ENCODE peak calls at places on chromosome 2, in seven cellular contexts. Q is lower leg skin, W is SK-N-SH, H is HepG2, C is fibroblast of villous mesenchyme, P is PC-3, D is pancreas. F is an unnamed sample.

GRCh38 chr2:58057890-58058590 is 11.4 kb downstream of the VRK2 start:
- DNase-seq in W (no peak), P (no peak), C (no peak), D (no peak), Q (no peak), H (no peak), F (no peak)

GRCh38 chr2:65064728-65065552 is 8.7 kb downstream of the CEP68 start:
- DNase-seq in D (peak; percentile 58), C (peak; percentile 82), Q (peak; percentile 90), H (peak; percentile 36), P (peak; percentile 84), W (no peak), F (no peak)

GRCh38 chr2:28566441-28567075 is 70.7 kb downstream of the PLB1 start:
- DNase-seq in H (peak; percentile 65), W (peak; percentile 98), P (peak; percentile 87), C (peak; percentile 79), Q (peak; percentile 97), D (peak; percentile 77), F (peak; percentile 96)

GRCh38 chr2:209458018-209458979 is 34.5 kb downstream of the MAP2 start:
- DNase-seq in H (no peak), P (no peak), W (no peak), D (no peak), C (no peak), Q (no peak), F (no peak)

GRCh38 chr2:22281033-22281432 is 1103.9 kb upstream of the KLHL29 start:
- DNase-seq in D (no peak), W (peak; percentile 31), Q (no peak), C (peak; percentile 3), P (no peak), H (no peak), F (no peak)

GRCh38 chr2:241073166-241074064 is 28.7 kb downstream of the MTERF4 start:
- DNase-seq in H (no peak), D (no peak), C (no peak), P (no peak), W (no peak), Q (peak; percentile 83), F (no peak)

GRCh38 chr2:70560040-70560439 is 6.4 kb upstream of the TGFA start:
- DNase-seq in D (no peak), Q (no peak), H (no peak), C (no peak), W (no peak), P (peak; percentile 51), F (no peak)

GRCh38 chr2:207823865-207824264 is 54.2 kb upstream of the FZD5 start:
- DNase-seq in Q (peak; percentile 72), P (peak; percentile 44), C (no peak), H (no peak), D (no peak), W (no peak), F (no peak)

GRCh38 chr2:239745790-239746308 is 279.3 kb downstream of the NDUFA10 start:
- DNase-seq in C (no peak), H (no peak), Q (no peak), D (no peak), W (no peak), P (no peak), F (no peak)

GRCh38 chr2:196170202-196170680 is 1.1 kb downstream of the STK17B start:
- DNase-seq in W (peak; percentile 36), P (peak; percentile 74), D (peak; percentile 57), Q (no peak), C (peak; percentile 84), H (peak; percentile 28), F (no peak)

GRCh38 chr2:25073914-25074313 is 32.0 kb downstream of the EFR3B start:
- DNase-seq in W (no peak), C (no peak), Q (no peak), H (no peak), D (no peak), P (no peak), F (no peak)

GRCh38 chr2:29166237-29166630 is 51.0 kb downstream of the CLIP4 start:
- DNase-seq in P (peak; percentile 41), Q (no peak), H (no peak), C (peak; percentile 17), D (no peak), W (no peak), F (no peak)

GRCh38 chr2:216695401-216695821 is at the start of gene IGFBP5:
- DNase-seq in W (peak; percentile 46), D (peak; percentile 62), H (no peak), C (peak; percentile 92), P (peak; percentile 81), Q (peak; percentile 97), F (peak; percentile 51)

GRCh38 chr2:39875182-39875913 is 96.3 kb upstream of the THUMPD2 start:
- DNase-seq in Q (no peak), D (no peak), P (peak; percentile 86), H (no peak), C (peak; percentile 91), W (no peak), F (no peak)

GRCh38 chr2:118834901-118835738 is 12.3 kb downstream of the EN1 start:
- DNase-seq in D (no peak), W (no peak), P (no peak), H (no peak), Q (peak; percentile 87), C (no peak), F (peak; percentile 28)

GRCh38 chr2:86371482-86372002 is 34.1 kb upstream of the REEP1 start:
- DNase-seq in C (no peak), W (no peak), H (no peak), D (no peak), Q (no peak), P (no peak), F (no peak)

GRCh38 chr2:233643128-233643527 is 6.9 kb downstream of the UGT1A10 start:
- DNase-seq in P (peak; percentile 54), W (no peak), H (peak; percentile 36), Q (no peak), D (no peak), C (peak; percentile 8), F (no peak)

GRCh38 chr2:222545821-222546540 is 109.9 kb downstream of the FARSB start:
- DNase-seq in D (no peak), P (no peak), W (no peak), H (no peak), C (peak; percentile 78), Q (no peak), F (no peak)

GRCh38 chr2:222554511-222554910 is 101.4 kb downstream of the FARSB start:
- DNase-seq in H (no peak), P (no peak), C (no peak), W (peak; percentile 21), D (no peak), Q (no peak), F (no peak)

GRCh38 chr2:222547108-222547507 is 108.8 kb downstream of the FARSB start:
- DNase-seq in Q (no peak), H (no peak), W (no peak), C (no peak), D (no peak), P (no peak), F (no peak)

DNA sequence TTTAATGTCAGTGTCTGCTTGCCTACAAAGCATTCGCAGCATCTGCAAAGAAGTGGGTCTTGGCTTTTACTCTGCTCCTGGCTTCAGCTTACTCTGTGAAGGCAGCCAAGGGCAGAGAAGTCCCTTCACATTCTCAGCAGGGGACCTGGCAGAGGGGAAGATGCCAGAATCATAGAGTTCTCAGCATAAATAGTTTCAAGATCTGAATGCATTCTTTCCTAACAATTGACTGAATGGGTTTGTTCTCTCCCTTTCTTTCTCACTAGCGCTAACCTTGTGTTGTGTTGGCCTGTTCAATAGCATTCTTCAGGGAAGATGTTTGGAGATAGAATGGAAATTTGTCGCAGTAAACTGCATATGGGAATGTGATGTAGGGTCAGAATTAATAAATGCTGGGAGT is 106.9 kb downstream of the FARSB start:
- DNase-seq in H (no peak), P (no peak), C (no peak), Q (no peak), D (no peak), W (no peak), F (peak; percentile 18)
- TF ChIP-seq CTCF in H (no peak), P (no peak), C (no peak), Q (no peak), D (no peak), W (no peak), F (no peak)

GRCh38 chr2:220000080-220000479 is 372.6 kb downstream of the SLC4A3 start:
- DNase-seq in D (no peak), P (no peak), C (no peak), W (no peak), Q (no peak), H (no peak), F (no peak)

GRCh38 chr2:219997341-219997851 is 370.0 kb downstream of the SLC4A3 start:
- DNase-seq in Q (peak; percentile 87), W (peak; percentile 2), D (no peak), C (peak; percentile 69), P (peak; percentile 38), H (no peak), F (peak; percentile 52)

GRCh38 chr2:220000586-220000985 is 373.2 kb downstream of the SLC4A3 start:
- DNase-seq in Q (no peak), P (no peak), W (no peak), C (no peak), D (no peak), H (no peak), F (no peak)

GRCh38 chr2:219998099-219998498 is 370.7 kb downstream of the SLC4A3 start:
- DNase-seq in H (no peak), Q (no peak), C (peak; percentile 22), D (no peak), W (no peak), P (peak; percentile 23), F (no peak)

GRCh38 chr2:219998714-219999227 is 371.3 kb downstream of the SLC4A3 start:
- DNase-seq in P (peak; percentile 41), W (peak; percentile 4), H (no peak), Q (no peak), C (no peak), D (no peak), F (no peak)
- TF ChIP-seq CTCF in P (peak; percentile 64), W (peak; percentile 21), H (peak; percentile 17), Q (no peak), C (no peak), D (no peak), F (peak; percentile 30)

GRCh38 chr2:52416340-52416739 is 1351.3 kb upstream of the CHAC2 start:
- DNase-seq in W (no peak), C (no peak), P (peak; percentile 47), Q (no peak), H (no peak), D (no peak), F (no peak)
- TF ChIP-seq CTCF in W (peak; percentile 33), C (no peak), P (peak; percentile 60), Q (no peak), H (no peak), D (no peak), F (peak; percentile 51)

DNA sequence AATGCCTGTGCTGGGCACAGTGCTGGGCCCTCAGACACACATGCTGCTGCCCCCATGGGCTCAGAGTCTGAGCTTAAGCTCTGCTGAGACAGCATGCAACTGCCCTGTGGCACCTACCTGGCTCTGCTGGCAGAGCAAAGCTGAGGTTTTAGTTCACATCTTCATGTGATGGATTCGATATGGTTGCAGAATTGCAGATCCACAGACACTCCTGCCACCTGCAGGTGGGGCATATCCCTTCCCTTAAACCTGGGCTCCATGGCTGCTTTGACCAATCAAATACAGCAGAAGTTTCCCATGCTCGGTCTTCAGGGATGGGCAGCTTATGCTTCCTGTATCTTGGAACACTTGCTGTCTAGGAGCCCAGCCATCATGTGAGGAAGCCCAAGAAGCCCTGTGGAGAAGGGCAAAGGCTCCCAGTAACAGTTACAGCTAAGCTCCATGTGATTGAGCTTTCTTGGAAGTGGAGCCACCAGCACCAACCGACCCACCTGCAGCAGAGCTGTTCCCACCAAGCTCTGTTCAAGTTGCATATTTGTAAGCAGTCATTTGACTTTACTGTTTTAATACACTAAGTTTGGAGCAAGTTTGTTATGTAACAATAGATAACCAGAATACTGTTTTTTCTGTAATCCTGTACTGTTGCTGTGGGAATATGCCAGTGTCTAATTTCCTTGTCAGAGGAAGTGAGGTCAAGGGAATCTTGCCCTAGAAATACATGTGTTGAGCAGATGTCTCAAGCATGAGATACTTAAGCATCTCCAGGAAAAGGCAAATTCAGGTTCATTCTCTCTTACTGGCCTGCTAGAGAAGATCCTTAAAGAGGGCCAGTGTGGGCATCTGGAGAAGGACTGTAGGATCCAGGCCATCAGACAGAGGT is 79.3 kb downstream of the SH3RF3 start:
- DNase-seq in P (peak; percentile 40), W (no peak), D (no peak), H (no peak), C (peak; percentile 94), Q (no peak), F (no peak)
- TF ChIP-seq CTCF in P (peak; percentile 59), W (peak; percentile 14), D (no peak), H (peak; percentile 42), C (no peak), Q (no peak), F (no peak)

F was measured in neural crest cell.